ENCODE peak calls at places on chromosome 2, in five cellular contexts. Q is AG09309, J is astrocyte, D is heart left ventricle, T is coronary artery. K is an unnamed sample.

GRCh38 chr2:26615336-26616031 is 25.7 kb downstream of the CIB4 start:
- DNase-seq in Q (no peak), J (no peak), D (peak), T (no peak), K (peak)

GRCh38 chr2:79512442-79513401 is at the start of gene CTNNA2:
- DNase-seq in J (peak), D (no peak), Q (no peak), T (no peak), K (peak)

GRCh38 chr2:197369228-197369945 is 58.8 kb upstream of the ANKRD44 start:
- DNase-seq in J (peak), Q (no peak), D (no peak), T (no peak), K (no peak)

GRCh38 chr2:166563894-166564293 is 69.8 kb upstream of the SCN7A start:
- DNase-seq in T (no peak), Q (no peak), J (peak), D (no peak), K (peak)

GRCh38 chr2:217797661-217798069 is 205.1 kb downstream of the TNS1 start:
- DNase-seq in T (peak), J (no peak), Q (no peak), D (peak), K (peak)

GRCh38 chr2:127953128-127953718 is 67.5 kb upstream of the AMMECR1L start:
- DNase-seq in D (no peak), T (no peak), Q (no peak), J (no peak), K (no peak)

GRCh38 chr2:174013310-174013751 is 48.2 kb upstream of the SP3 start:
- DNase-seq in D (peak), J (no peak), Q (no peak), T (no peak), K (no peak)

GRCh38 chr2:218964041-218964771 is 4.7 kb downstream of the CDK5R2 start:
- DNase-seq in J (peak), D (no peak), T (peak), Q (peak), K (peak)

GRCh38 chr2:72010647-72011355 is 136.9 kb downstream of the CYP26B1 start:
- DNase-seq in D (no peak), J (no peak), Q (no peak), T (peak), K (no peak)

GRCh38 chr2:190180313-190181065 is 118.0 kb upstream of the MSTN start:
- DNase-seq in J (no peak), T (no peak), D (peak), Q (no peak), K (peak)

GRCh38 chr2:186535861-186536260 is 49.8 kb downstream of the ZC3H15 start:
- DNase-seq in J (no peak), T (no peak), D (no peak), Q (no peak), K (no peak)

GRCh38 chr2:53028259-53028658 is 739.3 kb upstream of the CHAC2 start:
- DNase-seq in Q (peak), D (no peak), J (peak), T (no peak), K (no peak)

GRCh38 chr2:192828947-192829346 is 634.2 kb upstream of the TMEFF2 start:
- DNase-seq in J (no peak), Q (no peak), T (no peak), D (peak), K (no peak)

GRCh38 chr2:226791056-226791486 is 8.5 kb downstream of the IRS1 start:
- DNase-seq in J (peak), T (no peak), D (peak), Q (no peak), K (peak)

GRCh38 chr2:200810252-200810650 is 1.5 kb upstream of the BZW1 start:
- DNase-seq in Q (no peak), D (no peak), T (no peak), J (peak), K (peak)

GRCh38 chr2:110173523-110173922 is 31.3 kb downstream of the NPHP1 start:
- DNase-seq in T (no peak), D (no peak), J (peak), Q (no peak), K (peak)

GRCh38 chr2:235527806-235528480 is 34.1 kb downstream of the AGAP1 start:
- DNase-seq in J (no peak), Q (no peak), T (no peak), D (peak), K (no peak)

GRCh38 chr2:165016772-165017411 is 61.6 kb upstream of the SLC38A11 start:
- DNase-seq in J (peak), D (no peak), T (no peak), Q (peak), K (peak)

DNA sequence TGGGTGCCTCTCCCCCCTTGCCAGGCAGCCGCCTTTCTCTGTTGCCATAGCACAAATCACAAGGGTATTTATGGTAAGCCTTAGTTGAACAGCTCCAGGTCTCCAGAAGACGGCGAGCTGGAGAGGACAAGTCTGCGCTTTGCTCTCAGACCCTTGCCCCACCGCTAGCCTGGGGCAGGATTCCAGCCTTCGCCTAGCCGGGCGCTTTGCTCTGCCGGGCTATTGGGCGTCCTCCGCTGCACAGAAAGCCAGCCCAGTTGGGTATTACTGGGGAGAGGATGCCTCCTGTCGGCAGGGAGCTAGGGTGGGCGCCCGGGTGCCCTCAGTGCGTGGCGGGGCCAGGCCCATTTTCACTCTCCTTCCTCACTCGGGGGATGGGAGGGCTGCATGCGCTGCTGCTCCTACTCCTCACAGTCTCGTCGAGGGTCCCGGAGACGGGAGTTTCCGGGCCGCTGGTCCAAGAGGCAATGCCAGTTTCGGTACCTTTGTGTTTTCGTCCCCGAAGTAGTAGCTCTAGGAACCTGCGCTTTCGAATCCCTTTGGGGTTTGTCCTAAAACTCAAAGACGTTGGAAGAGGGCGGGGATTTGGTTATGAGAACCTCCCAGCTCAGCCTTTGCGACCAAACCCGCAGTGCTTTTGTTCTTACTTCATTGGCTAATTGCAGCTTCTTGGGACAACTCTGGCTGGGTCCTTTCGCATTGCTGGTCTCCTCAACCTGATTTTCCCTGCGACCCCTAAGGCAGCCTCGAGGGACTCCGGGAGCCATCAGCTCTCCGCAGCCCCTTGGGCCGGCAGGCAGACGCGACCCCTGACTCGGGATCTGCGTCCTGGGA is 3.6 kb upstream of the DLX2 start:
- DNase-seq in Q (no peak), T (no peak), J (no peak), D (no peak), K (peak)
- TF ChIP-seq CTCF in Q (peak), T (no peak), J (peak), D (peak), K (peak)

GRCh38 chr2:224098473-224098872 is 59.4 kb upstream of the SERPINE2 start:
- DNase-seq in Q (no peak), T (no peak), J (no peak), D (peak), K (no peak)
- H3K4me3 ChIP-seq in Q (no peak), T (peak), J (no peak), D (no peak), K (no peak)

GRCh38 chr2:221518937-221519635 is 53.0 kb downstream of the EPHA4 start:
- DNase-seq in T (no peak), D (no peak), J (peak), Q (no peak), K (no peak)

GRCh38 chr2:221517362-221518121 is 54.6 kb downstream of the EPHA4 start:
- DNase-seq in Q (peak), D (peak), J (peak), T (no peak), K (peak)

GRCh38 chr2:221514305-221515040 is 57.6 kb downstream of the EPHA4 start:
- DNase-seq in D (no peak), T (no peak), J (no peak), Q (no peak), K (no peak)

GRCh38 chr2:221521261-221521845 is 50.8 kb downstream of the EPHA4 start:
- DNase-seq in J (no peak), D (no peak), T (no peak), Q (no peak), K (no peak)

GRCh38 chr2:221518201-221518936 is 53.7 kb downstream of the EPHA4 start:
- DNase-seq in Q (no peak), T (no peak), J (peak), D (no peak), K (peak)
- TF ChIP-seq CTCF in Q (no peak), T (no peak), J (no peak), D (no peak), K (no peak)

DNA sequence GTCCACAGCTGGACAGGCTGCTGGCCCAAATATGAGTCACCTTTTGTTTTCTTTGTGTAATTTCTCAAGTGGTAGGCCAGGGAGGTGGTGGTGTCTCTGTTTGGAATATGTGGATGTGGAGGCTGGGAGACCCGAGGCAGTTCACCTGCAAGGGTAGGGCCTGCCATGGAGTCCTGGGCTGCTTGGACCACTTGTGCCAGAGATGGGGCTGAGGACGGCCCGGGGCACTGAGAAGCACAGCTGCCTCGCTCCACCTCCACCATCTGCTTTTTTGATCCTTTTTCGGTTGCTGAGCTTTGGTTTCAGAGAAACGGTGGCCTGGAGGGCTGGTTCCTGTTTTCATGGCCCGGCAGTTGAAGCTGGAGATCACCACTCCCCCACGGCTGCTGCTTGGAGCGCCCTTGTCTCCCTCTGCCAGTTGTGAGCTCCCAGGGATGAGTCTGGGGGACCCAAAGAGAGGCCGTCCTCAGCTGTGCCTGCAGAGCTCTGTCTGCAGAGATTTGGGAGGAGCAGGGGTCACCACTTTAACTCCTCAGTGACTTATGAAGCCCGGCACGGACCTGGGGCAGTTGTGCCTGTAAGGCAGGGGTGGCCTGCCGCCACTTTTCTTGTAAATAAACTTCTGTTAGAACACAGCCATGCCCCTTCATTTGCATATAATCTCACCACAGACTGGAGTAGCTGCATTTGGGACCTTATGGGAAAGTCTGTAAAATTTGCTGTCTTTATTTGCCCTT is 67.6 kb upstream of the MCFD2 start:
- DNase-seq in Q (no peak), T (no peak), J (peak), D (no peak), K (peak)
- H3K4me3 ChIP-seq in Q (no peak), T (no peak), J (no peak), D (no peak), K (no peak)

GRCh38 chr2:194870974-194871535 is 786.0 kb upstream of the SLC39A10 start:
- DNase-seq in D (no peak), T (no peak), Q (no peak), J (no peak), K (no peak)

DNA sequence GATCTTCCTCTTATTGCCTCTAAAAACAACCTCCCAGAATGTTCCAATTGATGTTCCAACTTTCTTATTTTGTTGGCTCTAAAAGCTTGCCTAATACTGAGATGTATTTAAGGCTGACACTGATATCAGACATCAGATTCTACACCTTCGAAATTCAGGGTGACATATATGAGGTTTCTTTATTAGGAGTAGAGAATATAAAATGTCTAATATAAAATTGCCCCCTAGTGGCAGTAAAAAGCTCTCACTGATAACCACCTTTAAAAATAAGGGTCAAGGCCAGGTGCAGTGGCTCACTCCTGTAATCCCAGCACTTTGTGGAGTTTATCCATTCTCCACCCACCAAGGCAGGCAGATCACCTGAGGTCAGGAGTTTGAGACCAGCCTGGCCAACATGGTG is 789.7 kb upstream of the SLC39A10 start:
- DNase-seq in T (no peak), J (no peak), Q (no peak), D (no peak), K (peak)
- TF ChIP-seq CTCF in T (no peak), J (peak), Q (peak), D (peak), K (peak)

GRCh38 chr2:3302751-3303582 is 74.7 kb downstream of the EIPR1 start:
- DNase-seq in J (no peak), Q (no peak), D (peak), T (no peak), K (no peak)
- H3K4me3 ChIP-seq in J (no peak), Q (no peak), D (no peak), T (peak), K (no peak)

DNA sequence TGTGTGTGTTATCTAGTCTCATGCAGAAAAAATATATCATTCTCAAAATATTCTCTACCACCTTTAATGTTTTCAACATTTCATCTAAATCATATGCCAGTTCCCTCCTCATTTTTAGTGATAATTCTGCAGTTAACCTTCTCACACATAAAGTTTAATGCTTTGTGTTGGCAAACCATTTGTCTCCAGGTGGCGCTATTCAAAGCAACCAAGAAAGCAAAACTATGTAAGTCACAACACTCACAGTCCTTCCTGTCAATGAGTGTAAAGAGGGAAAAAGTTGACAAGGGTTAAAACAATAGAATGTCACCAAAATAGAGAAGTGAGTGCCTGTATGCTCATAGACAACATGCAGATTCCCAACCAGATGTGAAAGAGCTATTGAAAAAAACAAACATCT is 961.6 kb upstream of the LRRTM1 start:
- DNase-seq in T (no peak), D (no peak), J (no peak), Q (no peak), K (no peak)
- TF ChIP-seq CTCF in T (no peak), D (no peak), J (no peak), Q (no peak), K (no peak)

DNA sequence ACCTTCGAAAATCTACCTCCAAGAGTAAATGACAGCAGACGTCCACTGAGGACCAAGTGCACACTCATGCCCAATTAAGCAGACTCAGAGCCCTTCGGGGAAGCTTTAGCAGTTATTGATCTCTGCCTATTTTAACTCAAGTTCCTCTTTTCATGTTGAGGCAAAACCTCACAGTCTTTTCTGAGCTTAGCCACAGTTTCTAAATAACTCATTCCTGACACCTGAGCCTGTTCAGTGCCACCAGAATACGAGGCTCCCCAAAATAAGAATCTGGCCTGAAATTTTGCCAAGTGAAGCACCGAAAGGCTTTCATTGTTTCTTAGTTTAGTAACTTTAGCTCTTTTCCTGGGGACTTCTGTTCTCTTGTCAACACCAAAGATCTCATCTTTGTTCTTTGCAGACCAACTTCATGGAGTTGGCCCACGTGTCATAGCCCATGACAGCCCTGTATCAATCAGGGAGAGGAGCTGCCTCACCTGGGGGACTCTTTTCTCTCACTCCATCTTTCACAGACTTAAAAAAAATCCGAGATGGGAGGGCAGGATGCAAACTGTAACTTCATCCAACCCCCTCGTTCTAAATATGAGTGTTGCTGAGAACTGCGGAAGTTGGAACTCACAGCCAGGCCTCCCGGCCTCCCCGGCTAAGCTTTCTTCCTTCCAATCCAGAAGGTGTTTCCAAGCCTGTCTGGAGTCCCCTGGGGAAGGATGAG is 22.2 kb downstream of the INPP5D start:
- DNase-seq in T (peak), Q (no peak), D (no peak), J (no peak), K (no peak)
- H3K4me3 ChIP-seq in T (no peak), Q (no peak), D (no peak), J (no peak), K (no peak)

DNA sequence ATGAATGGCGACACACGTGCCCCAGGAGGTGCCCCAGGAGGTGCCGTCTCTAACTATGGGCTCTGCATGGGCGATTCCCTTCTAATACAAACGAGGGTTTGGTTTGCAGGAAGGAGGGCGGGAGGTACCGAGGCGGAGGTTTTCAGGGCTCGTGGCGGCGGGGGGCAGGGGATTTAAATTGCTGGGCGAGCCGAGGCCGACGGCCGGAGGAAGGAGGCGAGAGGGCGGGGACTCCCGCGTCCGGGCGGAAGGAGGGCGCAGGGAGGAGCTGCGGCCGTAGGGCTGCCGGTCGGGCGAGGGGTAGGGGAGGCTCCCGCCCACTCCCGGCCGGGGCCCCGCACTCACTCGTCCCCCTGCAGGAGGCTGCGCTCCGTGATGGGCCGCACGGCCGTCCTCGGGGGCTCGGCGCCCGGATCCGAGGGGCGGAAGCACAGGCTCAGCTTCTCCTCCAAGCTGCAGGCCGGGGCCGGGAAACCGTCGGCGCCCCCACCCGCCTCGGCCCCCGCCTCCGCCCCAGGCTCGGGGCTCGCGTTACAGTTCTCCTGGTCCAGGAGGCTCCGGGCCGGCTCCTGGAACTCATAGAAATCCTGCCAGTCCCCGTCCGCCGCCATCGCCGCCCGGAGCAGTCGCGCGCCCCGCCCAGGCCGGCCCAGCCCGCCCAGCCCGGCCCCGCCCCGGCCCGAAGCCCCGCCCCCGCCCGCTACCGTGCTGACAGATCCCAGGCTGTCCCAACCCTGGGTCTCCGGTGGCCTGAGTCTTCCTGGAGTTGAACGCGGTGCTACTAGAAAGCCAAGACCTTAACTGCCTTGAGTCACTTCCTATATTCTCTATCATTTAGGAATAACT is at the start of gene FEZ2:
- DNase-seq in T (peak), Q (no peak), D (peak), J (peak), K (peak)
- TF ChIP-seq CTCF in T (no peak), Q (no peak), D (peak), J (no peak), K (no peak)

GRCh38 chr2:238554468-238555184 is 127.9 kb downstream of the ASB1 start:
- DNase-seq in T (no peak), Q (no peak), J (no peak), D (no peak), K (no peak)
- H3K4me3 ChIP-seq in T (no peak), Q (no peak), J (no peak), D (no peak), K (no peak)

K was measured in epithelial cell of esophagus.